ENCODE peak calls at places on chromosomes 11 and 22, in eight cellular contexts. A is sigmoid colon, J is stomach, S is A549, E is transverse colon, V is suprapubic skin, H is ovary, K is upper lobe of left lung. B is an unnamed sample.

GRCh38 chr22:35379146-35379993 is 1.5 kb upstream of the HMOX1 start:
- DNase-seq in A (no peak), J (no peak), S (no peak), E (peak; percentile 73), V (no peak), H (no peak), K (no peak), B (no peak)

GRCh38 chr11:116244889-116245288 is 527.9 kb downstream of the BUD13 start:
- DNase-seq in A (no peak), J (no peak), S (no peak), E (no peak), V (no peak), H (no peak), K (no peak), B (no peak)

GRCh38 chr11:7251836-7252682 is at the start of gene SYT9:
- DNase-seq in A (peak; percentile 62), J (peak; percentile 54), S (peak; percentile 21), E (peak; percentile 14), V (peak; percentile 61), H (no peak), K (peak; percentile 33), B (no peak)

GRCh38 chr11:1116104-1116503 is 41.4 kb downstream of the MUC2 start:
- DNase-seq in A (peak; percentile 32), J (no peak), S (no peak), E (no peak), V (peak; percentile 33), H (peak; percentile 4), K (peak; percentile 18), B (no peak)

GRCh38 chr11:44855138-44855849 is 95.4 kb downstream of the TP53I11 start:
- DNase-seq in A (no peak), J (no peak), S (no peak), E (no peak), V (no peak), H (no peak), K (no peak), B (no peak)

GRCh38 chr22:48957987-48958321 is 869.7 kb downstream of the BRD1 start:
- DNase-seq in A (no peak), J (peak; percentile 4), S (no peak), E (no peak), V (no peak), H (no peak), K (no peak), B (no peak)

GRCh38 chr11:106160494-106160893 is 83.0 kb downstream of the AASDHPPT start:
- DNase-seq in A (no peak), J (no peak), S (no peak), E (no peak), V (no peak), H (no peak), K (no peak), B (no peak)

GRCh38 chr11:134857035-134857434 is 445.0 kb upstream of the B3GAT1 start:
- DNase-seq in A (no peak), J (no peak), S (no peak), E (no peak), V (no peak), H (no peak), K (no peak), B (no peak)

GRCh38 chr11:28107331-28107725 is 628 bp downstream of the KIF18A start:
- DNase-seq in A (no peak), J (no peak), S (no peak), E (no peak), V (no peak), H (no peak), K (no peak), B (no peak)

GRCh38 chr11:24759742-24760141 is 262.9 kb downstream of the LUZP2 start:
- DNase-seq in A (no peak), J (no peak), S (no peak), E (no peak), V (no peak), H (no peak), K (no peak), B (no peak)

GRCh38 chr11:69533296-69534165 is 52.1 kb downstream of the LINC01488 start:
- DNase-seq in A (peak; percentile 53), J (no peak), S (no peak), E (no peak), V (peak; percentile 31), H (no peak), K (no peak), B (no peak)

GRCh38 chr11:76662656-76663460 is 7.7 kb downstream of the LRRC32 start:
- DNase-seq in A (peak; percentile 52), J (no peak), S (no peak), E (peak; percentile 5), V (peak; percentile 40), H (no peak), K (no peak), B (peak; percentile 7)

GRCh38 chr11:123122852-123123251 is 60.9 kb upstream of the HSPA8 start:
- DNase-seq in A (no peak), J (no peak), S (no peak), E (no peak), V (no peak), H (no peak), K (no peak), B (no peak)

GRCh38 chr22:37420656-37421467 is 6.4 kb downstream of the ELFN2 start:
- DNase-seq in A (no peak), J (no peak), S (no peak), E (no peak), V (no peak), H (no peak), K (no peak), B (peak; percentile 65)

GRCh38 chr22:27534720-27535125 is 266.8 kb downstream of the MN1 start:
- DNase-seq in A (no peak), J (no peak), S (peak; percentile 13), E (no peak), V (no peak), H (no peak), K (no peak), B (no peak)

GRCh38 chr11:131099013-131099412 is 182.7 kb upstream of the SNX19 start:
- DNase-seq in A (no peak), J (no peak), S (peak; percentile 38), E (no peak), V (no peak), H (no peak), K (no peak), B (no peak)

GRCh38 chr11:2376751-2377451 is at the start of gene CD81:
- DNase-seq in A (no peak), J (peak; percentile 53), S (peak; percentile 41), E (no peak), V (peak; percentile 79), H (peak; percentile 69), K (peak; percentile 58), B (peak; percentile 45)

GRCh38 chr11:70476669-70477068 is 78.3 kb downstream of the CTTN start:
- DNase-seq in A (no peak), J (no peak), S (no peak), E (no peak), V (no peak), H (no peak), K (no peak), B (no peak)

GRCh38 chr22:36860821-36861659 is at the start of gene NCF4:
- DNase-seq in A (peak; percentile 87), J (peak; percentile 57), S (no peak), E (peak; percentile 77), V (peak; percentile 79), H (no peak), K (peak; percentile 92), B (peak; percentile 21)

GRCh38 chr11:8759634-8760033 is 77.0 kb downstream of the RPL27A start:
- DNase-seq in A (peak; percentile 90), J (peak; percentile 57), S (no peak), E (no peak), V (peak; percentile 53), H (peak; percentile 54), K (no peak), B (no peak)

GRCh38 chr11:107844041-107844440 is 14.5 kb downstream of the SLC35F2 start:
- DNase-seq in A (no peak), J (no peak), S (peak; percentile 33), E (no peak), V (no peak), H (no peak), K (no peak), B (no peak)

GRCh38 chr22:32281092-32281491 is 25.9 kb upstream of the SLC5A4 start:
- DNase-seq in A (no peak), J (no peak), S (peak; percentile 1), E (no peak), V (no peak), H (no peak), K (no peak), B (no peak)

GRCh38 chr11:108906826-108907225 is 242.0 kb downstream of the DDX10 start:
- DNase-seq in A (no peak), J (no peak), S (no peak), E (no peak), V (no peak), H (no peak), K (no peak), B (no peak)

GRCh38 chr11:72460091-72460647 is 25.8 kb upstream of the CLPB start:
- DNase-seq in A (no peak), J (no peak), S (no peak), E (no peak), V (no peak), H (no peak), K (no peak), B (no peak)

GRCh38 chr11:1126935-1127663 is 30.7 kb upstream of the MUC5AC start:
- DNase-seq in A (peak; percentile 45), J (peak; percentile 24), S (no peak), E (no peak), V (no peak), H (no peak), K (peak; percentile 10), B (no peak)

GRCh38 chr22:19097518-19097917 is 24.7 kb downstream of the DGCR2 start:
- DNase-seq in A (peak; percentile 26), J (no peak), S (no peak), E (no peak), V (no peak), H (no peak), K (peak; percentile 46), B (no peak)
- TF ChIP-seq EP300 in A (no peak), J (no peak), S (no peak), E (no peak), V (no peak), H (no peak), K (no peak), B (no peak)

GRCh38 chr11:62142043-62142375 is 18.2 kb downstream of the INCENP start:
- DNase-seq in A (no peak), J (peak; percentile 0), S (no peak), E (no peak), V (peak; percentile 43), H (no peak), K (no peak), B (no peak)
- TF ChIP-seq EP300 in A (no peak), J (no peak), S (no peak), E (no peak), V (no peak), H (no peak), K (no peak), B (no peak)

DNA sequence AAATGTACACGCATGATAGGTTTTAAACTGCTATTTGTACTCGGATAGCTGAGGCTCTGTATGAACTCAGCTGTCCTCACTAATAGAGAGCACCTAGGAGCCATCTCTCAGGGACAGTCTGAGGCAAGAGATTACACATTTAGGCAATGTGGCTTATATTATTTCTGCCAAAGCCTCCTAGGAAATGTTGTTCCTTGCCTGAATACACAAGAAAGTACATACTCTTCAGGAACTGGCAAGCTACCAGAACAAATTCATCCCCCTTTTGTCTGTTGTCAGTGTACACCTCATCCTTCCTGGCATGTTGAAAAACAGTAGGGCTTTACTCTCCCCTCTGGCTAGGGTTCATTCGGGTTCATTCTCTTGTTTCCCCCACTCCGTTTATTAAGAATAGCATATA is 616.0 kb upstream of the FAT3 start:
- DNase-seq in A (no peak), J (no peak), S (peak; percentile 59), E (no peak), V (no peak), H (no peak), K (no peak), B (no peak)
- TF ChIP-seq EP300 in A (no peak), J (no peak), S (no peak), E (no peak), V (no peak), H (no peak), K (no peak), B (no peak)

GRCh38 chr11:67983916-67984315 is 20.0 kb downstream of the UNC93B1 start:
- DNase-seq in A (peak; percentile 35), J (no peak), S (no peak), E (no peak), V (no peak), H (no peak), K (no peak), B (no peak)
- TF ChIP-seq EP300 in A (no peak), J (no peak), S (no peak), E (no peak), V (no peak), H (no peak), K (no peak), B (no peak)

B was measured in tibial nerve.